ENCODE peak calls at places on chromosomes 1 and 21, in seven cellular contexts. Q is fibroblast of lung, R is IMR-90, E is HCT116, P is endodermal cell, I is endothelial cell of umbilical vein, D is mesenchymal stem cell. S is an unnamed sample. For H3K27me3, the result is how much of the 10 kb centered on the place peaks cover.

GRCh38 chr1:175000697-175001187 is 995 bp downstream of the CACYBP start:
- DNase-seq in D (peak), Q (peak), E (no peak), R (no peak), I (peak), P (no peak), S (no peak)

GRCh38 chr1:227915564-227916553 is 31.9 kb downstream of the WNT9A start:
- DNase-seq in P (no peak), I (no peak), R (no peak), Q (no peak), E (no peak), D (no peak), S (no peak)

GRCh38 chr21:37551406-37552355 is 185.1 kb downstream of the DYRK1A start:
- DNase-seq in E (no peak), P (peak), D (peak), I (peak), Q (peak), R (no peak), S (peak)

GRCh38 chr1:232568331-232568852 is 61.5 kb downstream of the SIPA1L2 start:
- DNase-seq in D (no peak), E (no peak), Q (peak), I (no peak), R (no peak), P (no peak), S (no peak)

GRCh38 chr1:48697066-48697707 is 79.5 kb downstream of the BEND5 start:
- DNase-seq in Q (no peak), E (peak), R (peak), P (peak), D (peak), I (peak), S (peak)

GRCh38 chr1:223730471-223730870 is 18.1 kb downstream of the CAPN2 start:
- DNase-seq in D (no peak), Q (no peak), R (no peak), I (no peak), P (no peak), E (no peak), S (no peak)

GRCh38 chr1:236522937-236523703 is 662 bp upstream of the LGALS8 start:
- DNase-seq in R (no peak), P (peak), D (peak), I (peak), E (no peak), Q (no peak), S (peak)

GRCh38 chr21:43209575-43210453 is 41.0 kb downstream of the CRYAA start:
- DNase-seq in P (peak), E (no peak), R (peak), D (peak), Q (peak), I (no peak), S (peak)

GRCh38 chr1:223031690-223032601 is 111.1 kb downstream of the TLR5 start:
- DNase-seq in R (no peak), Q (peak), E (no peak), I (no peak), P (peak), D (no peak), S (peak)

GRCh38 chr1:61980561-61980960 is 214.1 kb upstream of the L1TD1 start:
- DNase-seq in Q (peak), R (no peak), P (peak), D (peak), I (no peak), E (no peak), S (no peak)

GRCh38 chr1:60461889-60462595 is 388.5 kb upstream of the C1orf87 start:
- DNase-seq in R (no peak), D (no peak), Q (no peak), E (no peak), P (no peak), I (peak), S (no peak)

GRCh38 chr21:45236481-45236880 is 51.2 kb downstream of the POFUT2 start:
- DNase-seq in P (no peak), E (no peak), D (no peak), I (no peak), Q (no peak), R (no peak), S (no peak)

GRCh38 chr1:177206831-177207230 is 36.1 kb downstream of the BRINP2 start:
- DNase-seq in Q (peak), P (no peak), D (peak), R (peak), I (no peak), E (no peak), S (no peak)

GRCh38 chr1:2172012-2172411 is 22.6 kb downstream of the FAAP20 start:
- DNase-seq in E (no peak), D (no peak), Q (no peak), I (no peak), P (no peak), R (no peak), S (no peak)

GRCh38 chr1:2175055-2175414 is 19.5 kb downstream of the FAAP20 start:
- DNase-seq in E (no peak), R (no peak), Q (no peak), D (no peak), I (no peak), P (no peak), S (no peak)

GRCh38 chr1:2172551-2173146 is 21.9 kb downstream of the FAAP20 start:
- DNase-seq in Q (no peak), P (no peak), D (no peak), R (no peak), I (no peak), E (no peak), S (no peak)

GRCh38 chr1:2174348-2175054 is 20.1 kb downstream of the FAAP20 start:
- DNase-seq in I (peak), P (peak), Q (peak), R (peak), E (peak), D (peak), S (peak)

DNA sequence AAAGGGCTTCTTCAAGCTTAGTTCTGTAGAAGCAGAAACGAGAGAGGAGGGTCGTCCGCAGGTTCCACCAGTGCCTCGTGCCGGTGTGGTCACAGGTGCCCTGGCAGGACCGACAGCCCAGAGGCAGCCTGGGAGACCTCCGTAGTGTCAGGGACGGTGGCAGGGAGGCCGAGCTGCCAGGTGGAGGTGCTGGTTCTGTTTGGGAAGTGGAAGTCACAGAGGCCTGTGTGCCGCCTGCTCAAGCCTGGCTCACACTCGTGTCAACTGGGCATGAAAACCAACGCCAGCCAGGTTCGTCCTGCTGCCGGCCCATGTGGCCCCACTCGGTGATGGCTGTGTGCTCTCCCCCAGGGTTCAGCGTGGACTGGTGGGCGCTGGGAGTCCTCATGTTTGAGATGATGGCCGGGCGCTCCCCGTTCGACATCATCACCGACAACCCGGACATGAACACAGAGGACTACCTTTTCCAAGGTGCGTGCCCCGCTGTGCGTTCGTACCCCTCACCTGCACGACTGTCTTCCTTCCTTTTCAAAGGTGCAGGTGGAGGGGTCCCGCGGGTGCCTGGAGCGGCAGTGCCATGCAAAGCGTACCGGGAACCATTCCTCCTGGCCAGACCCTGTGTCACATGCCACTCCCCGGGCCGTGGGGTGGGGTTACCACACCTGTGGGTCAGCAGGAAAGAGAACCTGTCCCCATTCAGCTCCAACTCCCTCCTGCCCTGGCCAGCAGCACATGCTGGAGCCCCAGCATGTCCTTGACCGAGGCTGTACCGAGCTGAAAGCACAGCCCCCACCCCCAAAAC is 20.8 kb downstream of the FAAP20 start:
- DNase-seq in D (no peak), R (no peak), I (no peak), E (no peak), Q (no peak), P (no peak), S (no peak)
- H3K27ac ChIP-seq in D (no peak), R (no peak), I (no peak), E (no peak), Q (no peak), P (no peak), S (no peak)

DNA sequence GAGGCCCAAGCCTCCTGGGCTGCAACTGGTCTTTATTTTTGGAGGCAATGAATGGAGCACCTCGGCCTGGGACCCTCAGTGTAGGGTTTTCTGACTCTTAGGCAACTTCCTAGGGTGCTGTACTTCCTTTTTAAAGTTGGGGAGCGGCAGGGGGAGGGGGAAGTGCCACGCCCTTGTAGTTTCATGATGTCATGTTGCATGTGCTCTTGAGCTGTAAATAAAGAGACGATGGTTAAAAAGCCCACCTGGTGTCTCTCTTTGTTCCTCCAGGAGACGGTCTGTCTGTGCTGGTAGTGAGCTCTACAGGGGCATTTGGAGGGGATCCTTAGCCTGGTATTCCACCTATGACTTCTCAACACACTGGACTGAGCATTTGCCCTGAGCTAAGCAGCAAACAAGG is 10.3 kb upstream of the AGTRAP start:
- DNase-seq in I (no peak), Q (no peak), E (no peak), P (no peak), D (no peak), R (no peak), S (no peak)
- H3K9ac ChIP-seq in I (no peak), Q (no peak), E (no peak), P (no peak), D (no peak), R (no peak), S (no peak)

GRCh38 chr1:79554620-79555160 is 548.2 kb upstream of the ADGRL4 start:
- DNase-seq in D (no peak), E (no peak), Q (peak), P (no peak), R (peak), I (no peak), S (no peak)

GRCh38 chr1:79550402-79550801 is 543.9 kb upstream of the ADGRL4 start:
- DNase-seq in R (no peak), I (no peak), E (no peak), D (no peak), Q (no peak), P (no peak), S (no peak)

GRCh38 chr1:79551321-79551720 is 544.8 kb upstream of the ADGRL4 start:
- DNase-seq in D (no peak), Q (peak), R (peak), E (no peak), P (no peak), I (no peak), S (no peak)

GRCh38 chr1:79561521-79561978 is 555.0 kb upstream of the ADGRL4 start:
- DNase-seq in P (no peak), E (no peak), Q (no peak), R (no peak), I (no peak), D (no peak), S (no peak)

GRCh38 chr1:79556189-79556588 is 549.7 kb upstream of the ADGRL4 start:
- DNase-seq in P (no peak), Q (no peak), D (no peak), R (no peak), E (no peak), I (no peak), S (no peak)
- H3K27me3 ChIP-seq in P (under half), Q (under half), D (under half), R (under half), E (under half), I (under half), S (under half)

DNA sequence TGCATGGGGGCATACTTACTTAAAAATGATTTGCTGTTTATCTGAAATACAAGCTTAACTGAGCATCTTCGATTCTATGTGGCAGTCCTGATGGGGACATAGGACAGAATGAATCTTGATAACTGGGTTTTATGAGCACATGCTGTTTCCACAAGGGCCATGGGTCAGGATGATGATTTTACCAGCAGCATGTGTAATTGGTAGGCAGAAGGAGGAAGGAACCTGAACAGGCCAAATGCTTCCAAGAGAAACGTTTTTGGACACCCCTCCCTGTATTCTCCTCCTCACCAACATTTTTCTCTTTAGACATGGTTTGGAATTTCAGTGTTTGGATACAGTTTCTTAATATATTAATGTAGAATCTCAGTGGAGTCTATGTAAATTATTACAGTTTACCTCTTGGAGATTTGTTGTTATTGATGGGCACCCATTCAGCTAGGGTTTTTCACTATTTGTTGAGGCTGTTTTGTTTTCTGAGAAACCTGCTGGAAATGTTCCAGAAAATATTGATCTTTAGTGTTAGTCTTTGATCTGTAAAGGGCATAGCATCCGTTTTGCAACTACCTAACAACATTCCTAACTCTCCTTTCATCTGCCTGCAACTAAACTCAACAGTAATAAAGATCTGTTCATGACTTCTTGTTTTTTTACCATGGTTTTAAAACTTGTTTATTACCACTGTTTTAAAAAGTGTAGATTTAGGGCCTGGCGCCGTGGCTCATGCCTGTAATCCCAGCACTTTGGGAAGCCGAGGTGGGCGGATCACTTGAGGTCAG is 42.0 kb downstream of the TBCE start:
- DNase-seq in I (no peak), D (no peak), P (no peak), E (no peak), R (no peak), Q (no peak), S (no peak)
- H3K27ac ChIP-seq in I (no peak), D (no peak), P (no peak), E (peak), R (no peak), Q (no peak), S (no peak)

DNA sequence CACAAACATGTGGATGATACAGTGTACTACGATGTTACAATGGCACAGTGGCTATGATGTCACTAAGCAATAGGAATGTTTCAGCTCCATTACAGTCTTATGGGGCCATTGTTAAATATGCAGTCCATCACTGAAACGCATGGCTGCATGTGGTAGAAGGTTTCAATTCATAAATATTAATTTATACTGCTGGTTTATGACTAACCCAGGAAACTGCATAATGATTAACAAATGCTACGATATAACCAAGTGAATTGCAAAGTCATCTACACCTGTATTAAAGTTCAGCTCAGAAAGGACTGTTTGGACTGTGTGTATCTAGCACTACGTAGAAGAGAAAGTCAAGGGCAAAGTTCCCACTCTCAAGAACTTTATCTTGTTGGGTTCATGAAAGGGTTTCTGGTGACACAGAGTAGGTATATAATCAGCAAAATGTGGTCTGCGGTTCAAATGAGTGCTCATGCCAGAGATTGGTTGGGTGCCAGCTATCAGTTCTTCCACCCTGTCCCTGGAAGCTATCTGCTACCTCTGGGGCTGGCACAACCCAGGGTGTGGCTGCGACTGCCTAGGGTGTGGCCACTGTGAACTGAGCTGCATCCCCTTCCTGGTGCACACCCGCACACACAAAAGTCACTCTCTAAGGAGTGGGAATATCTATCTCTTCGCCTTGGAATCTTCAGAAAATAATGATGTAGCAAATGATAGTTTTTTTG is 14.8 kb downstream of the MGST3 start:
- DNase-seq in D (no peak), E (peak), R (no peak), I (no peak), P (no peak), Q (peak), S (peak)
- H3K9ac ChIP-seq in D (no peak), E (no peak), R (no peak), I (no peak), P (no peak), Q (no peak), S (no peak)

GRCh38 chr1:165344736-165345135 is 11.8 kb downstream of the LMX1A start:
- DNase-seq in I (no peak), P (no peak), E (no peak), Q (no peak), D (no peak), R (no peak), S (no peak)

GRCh38 chr1:165350861-165351260 is 5.7 kb downstream of the LMX1A start:
- DNase-seq in Q (no peak), I (no peak), P (peak), R (no peak), E (no peak), D (no peak), S (no peak)

GRCh38 chr1:165342588-165342987 is 13.9 kb downstream of the LMX1A start:
- DNase-seq in D (no peak), E (no peak), R (no peak), Q (no peak), I (no peak), P (no peak), S (no peak)

GRCh38 chr1:165344198-165344597 is 12.3 kb downstream of the LMX1A start:
- DNase-seq in E (no peak), R (no peak), P (no peak), I (no peak), Q (no peak), D (no peak), S (no peak)

DNA sequence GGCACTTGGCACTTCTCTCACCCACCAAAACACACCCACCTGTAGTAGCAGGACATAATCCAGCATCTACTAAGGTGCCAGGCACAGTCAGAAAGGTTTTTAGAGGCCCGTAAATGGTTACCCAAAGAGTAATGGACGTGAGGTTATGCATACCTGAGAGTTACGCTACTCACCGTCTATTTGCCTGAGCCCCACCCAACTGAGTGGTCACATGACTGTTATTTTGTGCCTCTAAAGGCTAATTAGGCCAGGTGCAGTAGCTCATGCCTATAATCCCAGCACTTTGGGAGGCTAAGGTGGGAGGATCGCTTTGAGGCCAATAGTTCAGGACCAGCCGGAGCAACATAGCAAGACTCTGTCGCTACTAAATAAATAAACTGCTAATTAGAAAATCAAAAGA is 11.0 kb downstream of the LMX1A start:
- DNase-seq in Q (no peak), I (no peak), D (no peak), P (no peak), R (no peak), E (no peak), S (no peak)
- H3K27me3 ChIP-seq in Q (under half), I (under half), D (under half), P (under half), R (under half), E (half or more), S (under half)

GRCh38 chr1:205247130-205247921 is 19.6 kb downstream of the TMCC2 start:
- DNase-seq in I (no peak), E (no peak), P (no peak), Q (no peak), R (peak), D (peak), S (no peak)

GRCh38 chr1:205250699-205251098 is 23.0 kb downstream of the TMCC2 start:
- DNase-seq in P (no peak), R (no peak), Q (no peak), D (no peak), I (no peak), E (no peak), S (no peak)

GRCh38 chr1:205248793-205249601 is 21.3 kb downstream of the TMCC2 start:
- DNase-seq in D (peak), R (peak), I (peak), E (no peak), Q (peak), P (no peak), S (peak)

GRCh38 chr1:205249651-205250050 is 21.9 kb downstream of the TMCC2 start:
- DNase-seq in E (no peak), I (no peak), Q (no peak), D (peak), P (no peak), R (no peak), S (no peak)

DNA sequence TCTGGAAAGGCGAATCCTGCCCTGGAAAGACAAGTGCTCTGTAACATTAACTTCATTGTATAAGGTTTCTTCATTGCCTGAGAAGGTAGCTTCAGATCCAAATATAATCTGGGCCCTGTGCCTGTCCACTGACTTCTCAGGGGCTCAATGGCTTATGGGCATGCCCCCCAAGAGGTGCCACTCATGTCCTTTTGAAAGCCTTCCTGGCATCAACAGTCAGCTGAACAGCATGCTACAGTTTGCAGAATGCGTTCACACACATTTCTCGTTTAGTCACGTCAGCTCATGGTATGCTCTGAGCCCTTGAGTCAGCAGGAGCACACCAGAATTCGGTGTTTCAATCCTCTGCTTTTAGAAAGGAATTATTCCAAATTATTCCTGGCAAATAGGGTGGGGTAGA is 23.8 kb downstream of the TMCC2 start:
- DNase-seq in D (no peak), E (no peak), Q (peak), I (no peak), R (no peak), P (no peak), S (no peak)
- H3K27ac ChIP-seq in D (no peak), E (no peak), Q (no peak), I (no peak), R (no peak), P (no peak), S (no peak)

GRCh38 chr1:151048645-151049032 is 1.1 kb downstream of the C1orf56 start:
- DNase-seq in Q (no peak), E (no peak), P (no peak), R (no peak), D (no peak), I (no peak), S (no peak)
- H3K9ac ChIP-seq in Q (no peak), E (no peak), P (no peak), R (peak), D (peak), I (no peak), S (peak)